ENCODE peak calls at places on chromosomes 12 and 14, in four cellular contexts. One of them, this sample, is unnamed.

GRCh38 chr14:61177279-61178225 is 103.6 kb downstream of the TMEM30B start:
- DNase-seq in K562: no peak
- DNase-seq in WTC11: peak; percentile 20
- DNase-seq in GM12878: no peak
- DNase-seq in this sample: no peak

GRCh38 chr14:20603813-20604212 is 12.6 kb upstream of the RNASE12 start:
- DNase-seq in K562: no peak
- DNase-seq in WTC11: no peak
- DNase-seq in GM12878: no peak
- DNase-seq in this sample: no peak

GRCh38 chr12:25189656-25190055 is 5.3 kb downstream of the DNAI7 start:
- DNase-seq in K562: no peak
- DNase-seq in WTC11: no peak
- DNase-seq in GM12878: no peak
- DNase-seq in this sample: no peak

GRCh38 chr12:120468846-120469449 is 600 bp downstream of the SRSF9 start:
- DNase-seq in K562: peak; percentile 81
- DNase-seq in WTC11: no peak
- DNase-seq in GM12878: no peak
- DNase-seq in this sample: no peak

GRCh38 chr14:79598339-79598738 is 613.0 kb downstream of the DIO2 start:
- DNase-seq in K562: no peak
- DNase-seq in WTC11: no peak
- DNase-seq in GM12878: no peak
- DNase-seq in this sample: no peak

GRCh38 chr12:66132408-66132807 is 1.9 kb upstream of the LLPH start:
- DNase-seq in K562: no peak
- DNase-seq in WTC11: peak; percentile 19
- DNase-seq in GM12878: no peak
- DNase-seq in this sample: peak; percentile 33

GRCh38 chr14:65599375-65599774 is 186.8 kb downstream of the FUT8 start:
- DNase-seq in K562: no peak
- DNase-seq in WTC11: no peak
- DNase-seq in GM12878: no peak
- DNase-seq in this sample: no peak

GRCh38 chr14:85380891-85381290 is 149.1 kb upstream of the FLRT2 start:
- DNase-seq in K562: no peak
- DNase-seq in WTC11: no peak
- DNase-seq in GM12878: no peak
- DNase-seq in this sample: no peak

GRCh38 chr14:88668448-88669116 is 105.7 kb downstream of the ZC3H14 start:
- DNase-seq in K562: no peak
- DNase-seq in WTC11: no peak
- DNase-seq in GM12878: peak; percentile 17
- DNase-seq in this sample: no peak

GRCh38 chr14:24298892-24299254 is 707 bp downstream of the DHRS1 start:
- DNase-seq in K562: peak; percentile 28
- DNase-seq in WTC11: no peak
- DNase-seq in GM12878: no peak
- DNase-seq in this sample: peak; percentile 82

GRCh38 chr12:114681149-114681849 is 2.7 kb downstream of the TBX3 start:
- DNase-seq in K562: no peak
- DNase-seq in WTC11: no peak
- DNase-seq in GM12878: no peak
- DNase-seq in this sample: no peak

GRCh38 chr12:93829073-93829472 is 151.9 kb downstream of the CRADD start:
- DNase-seq in K562: no peak
- DNase-seq in WTC11: no peak
- DNase-seq in GM12878: no peak
- DNase-seq in this sample: no peak

GRCh38 chr12:20350495-20350894 is 17.8 kb upstream of the PDE3A start:
- DNase-seq in K562: no peak
- DNase-seq in WTC11: no peak
- DNase-seq in GM12878: no peak
- DNase-seq in this sample: no peak

DNA sequence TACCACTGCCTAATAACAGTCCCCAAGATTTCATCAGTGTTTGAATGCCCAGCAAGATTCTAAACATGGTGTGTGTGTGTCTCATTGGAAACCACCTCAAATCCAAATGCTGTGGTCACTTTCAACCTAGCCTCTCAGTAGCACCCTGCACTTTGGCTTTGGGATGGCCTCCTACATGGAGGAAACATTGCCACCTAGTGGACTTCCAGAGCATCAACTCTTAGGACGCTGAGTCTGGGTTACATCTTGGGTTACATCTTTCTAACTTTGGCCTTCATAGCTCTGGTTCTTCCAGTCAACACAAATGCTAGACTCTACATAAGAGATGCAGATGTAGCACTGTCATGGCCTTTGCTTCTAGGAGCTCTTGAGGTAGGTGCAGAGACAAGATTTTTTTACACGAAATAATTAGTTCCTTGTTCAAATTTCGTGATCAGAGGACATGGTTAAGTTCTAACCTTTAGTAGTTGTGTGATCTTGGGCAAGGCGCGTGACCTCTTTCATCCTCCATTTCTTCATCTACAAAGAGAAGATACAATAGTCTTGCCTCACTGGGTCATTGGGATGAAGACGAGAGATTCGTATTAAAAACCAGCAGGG is 113.5 kb upstream of the VASH1 start:
- DNase-seq in K562: peak; percentile 53
- DNase-seq in WTC11: peak; percentile 32
- DNase-seq in GM12878: no peak
- DNase-seq in this sample: peak; percentile 52
- TF ChIP-seq CBFB in K562: no peak
- TF ChIP-seq CBFB in WTC11: no peak
- TF ChIP-seq CBFB in GM12878: no peak
- TF ChIP-seq CBFB in this sample: no peak

GRCh38 chr14:104707629-104708595 is 16.1 kb upstream of the ADSS1 start:
- DNase-seq in K562: no peak
- DNase-seq in WTC11: no peak
- DNase-seq in GM12878: no peak
- DNase-seq in this sample: no peak

GRCh38 chr14:104706733-104707628 is 17.0 kb upstream of the ADSS1 start:
- DNase-seq in K562: peak; percentile 23
- DNase-seq in WTC11: no peak
- DNase-seq in GM12878: no peak
- DNase-seq in this sample: no peak

GRCh38 chr14:104710071-104710735 is 13.8 kb upstream of the ADSS1 start:
- DNase-seq in K562: no peak
- DNase-seq in WTC11: no peak
- DNase-seq in GM12878: no peak
- DNase-seq in this sample: no peak

GRCh38 chr14:104709387-104710019 is 14.5 kb upstream of the ADSS1 start:
- DNase-seq in K562: no peak
- DNase-seq in WTC11: no peak
- DNase-seq in GM12878: no peak
- DNase-seq in this sample: no peak

GRCh38 chr14:104708606-104709268 is 15.3 kb upstream of the ADSS1 start:
- DNase-seq in K562: peak; percentile 85
- DNase-seq in WTC11: peak; percentile 90
- DNase-seq in GM12878: no peak
- DNase-seq in this sample: peak; percentile 35
- TF ChIP-seq CBFB in K562: no peak
- TF ChIP-seq CBFB in WTC11: no peak
- TF ChIP-seq CBFB in GM12878: no peak
- TF ChIP-seq CBFB in this sample: no peak

GRCh38 chr12:116712458-116713303 is 25.2 kb downstream of the SPRING1 start:
- DNase-seq in K562: no peak
- DNase-seq in WTC11: no peak
- DNase-seq in GM12878: no peak
- DNase-seq in this sample: no peak

GRCh38 chr12:116708826-116709756 is 28.8 kb downstream of the SPRING1 start:
- DNase-seq in K562: no peak
- DNase-seq in WTC11: no peak
- DNase-seq in GM12878: no peak
- DNase-seq in this sample: peak; percentile 25

GRCh38 chr12:116710367-116710766 is 27.5 kb downstream of the SPRING1 start:
- DNase-seq in K562: no peak
- DNase-seq in WTC11: no peak
- DNase-seq in GM12878: no peak
- DNase-seq in this sample: no peak

GRCh38 chr12:116713529-116713928 is 24.3 kb downstream of the SPRING1 start:
- DNase-seq in K562: no peak
- DNase-seq in WTC11: no peak
- DNase-seq in GM12878: no peak
- DNase-seq in this sample: no peak

DNA sequence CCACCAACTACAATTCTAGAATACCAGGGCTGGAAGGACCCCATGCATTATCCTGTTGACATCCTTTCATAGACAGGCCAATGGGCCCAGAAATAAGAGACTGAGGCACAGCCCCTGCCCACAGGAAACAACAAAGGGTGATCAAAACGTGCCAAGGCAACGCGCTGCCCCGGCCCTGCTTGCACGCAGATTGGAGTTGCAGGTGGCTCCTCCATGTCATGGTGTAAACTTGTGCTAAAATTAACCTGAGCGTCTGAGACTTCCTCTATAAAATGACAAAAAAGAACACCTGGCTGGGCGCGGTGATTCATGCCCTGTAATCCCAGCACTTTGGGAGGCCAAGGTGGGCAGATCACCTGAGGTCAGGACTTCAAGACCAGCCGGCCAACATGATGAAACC is 30.1 kb downstream of the SPRING1 start:
- DNase-seq in K562: no peak
- DNase-seq in WTC11: no peak
- DNase-seq in GM12878: no peak
- DNase-seq in this sample: no peak
- TF ChIP-seq CBFB in K562: no peak
- TF ChIP-seq CBFB in WTC11: no peak
- TF ChIP-seq CBFB in GM12878: no peak
- TF ChIP-seq CBFB in this sample: no peak

DNA sequence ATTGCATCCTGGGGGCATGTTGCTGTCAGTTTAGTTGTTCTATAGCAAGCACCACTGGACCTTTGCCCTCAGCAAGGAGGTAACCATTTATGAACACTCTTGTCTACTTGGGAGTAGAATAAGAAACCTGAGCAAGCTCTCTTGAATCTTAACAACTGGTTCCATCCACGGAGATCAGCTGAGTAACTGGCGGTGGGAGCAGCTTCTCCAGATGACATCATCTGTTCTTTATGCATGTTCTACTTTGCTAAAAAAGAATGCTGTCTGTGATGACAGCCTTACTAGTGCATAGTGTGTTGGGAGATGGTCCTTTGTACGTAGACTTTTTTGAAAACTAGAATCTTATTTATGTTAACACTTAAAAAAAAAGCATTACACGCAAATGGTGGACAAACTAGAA is 17.7 kb downstream of the SLC4A8 start:
- DNase-seq in K562: no peak
- DNase-seq in WTC11: no peak
- DNase-seq in GM12878: no peak
- DNase-seq in this sample: no peak
- TF ChIP-seq CBFB in K562: no peak
- TF ChIP-seq CBFB in WTC11: no peak
- TF ChIP-seq CBFB in GM12878: no peak
- TF ChIP-seq CBFB in this sample: no peak

GRCh38 chr12:132622437-132623071 is 4.0 kb downstream of the P2RX2 start:
- DNase-seq in K562: no peak
- DNase-seq in WTC11: no peak
- DNase-seq in GM12878: no peak
- DNase-seq in this sample: no peak
- TF ChIP-seq CBFB in K562: no peak
- TF ChIP-seq CBFB in WTC11: no peak
- TF ChIP-seq CBFB in GM12878: no peak
- TF ChIP-seq CBFB in this sample: no peak